ENCODE peak calls at places on chromosomes 5 and 9, in seven cellular contexts. V, L, K, U, R, E and A are unnamed samples.
A peak's percentile ranks its signal among the peaks of the same experiment; 100 is the strongest.

GRCh38 chr5:107805819-107806218 is 135.1 kb upstream of the EFNA5 start:
- DNase-seq in V (no peak), L (no peak), K (no peak), U (no peak), R (no peak), E (no peak), A (no peak)

GRCh38 chr9:90773593-90773992 is 28.0 kb upstream of the SYK start:
- DNase-seq in V (peak; percentile 66), L (no peak), K (peak; percentile 2), U (no peak), R (no peak), E (no peak), A (no peak)

GRCh38 chr5:128579111-128579510 is 41.1 kb upstream of the FBN2 start:
- DNase-seq in V (no peak), L (no peak), K (peak; percentile 74), U (peak; percentile 40), R (no peak), E (peak; percentile 31), A (peak; percentile 27)

GRCh38 chr5:150662731-150663516 is 1.9 kb downstream of the MYOZ3 start:
- DNase-seq in V (no peak), L (no peak), K (no peak), U (no peak), R (no peak), E (no peak), A (no peak)

GRCh38 chr9:29958469-29958868 is 2385.2 kb upstream of the C9orf72 start:
- DNase-seq in V (no peak), L (no peak), K (no peak), U (no peak), R (no peak), E (no peak), A (peak; percentile 29)

GRCh38 chr9:80492221-80492620 is 920.5 kb downstream of the TLE4 start:
- DNase-seq in V (no peak), L (no peak), K (no peak), U (no peak), R (no peak), E (no peak), A (no peak)

GRCh38 chr5:171681667-171682066 is 104.0 kb upstream of the SMIM23 start:
- DNase-seq in V (no peak), L (no peak), K (no peak), U (no peak), R (no peak), E (no peak), A (no peak)

GRCh38 chr5:77828445-77828844 is 52.3 kb upstream of the TBCA start:
- DNase-seq in V (no peak), L (no peak), K (no peak), U (no peak), R (no peak), E (no peak), A (no peak)

GRCh38 chr5:107476783-107477182 is 194.0 kb downstream of the EFNA5 start:
- DNase-seq in V (peak; percentile 71), L (peak; percentile 80), K (peak; percentile 77), U (no peak), R (no peak), E (no peak), A (peak; percentile 75)

GRCh38 chr5:124289122-124289521 is 457.3 kb downstream of the ZNF608 start:
- DNase-seq in V (no peak), L (no peak), K (peak; percentile 44), U (no peak), R (no peak), E (no peak), A (no peak)

GRCh38 chr9:80440724-80441123 is 869.0 kb downstream of the TLE4 start:
- DNase-seq in V (no peak), L (no peak), K (no peak), U (no peak), R (no peak), E (no peak), A (no peak)

GRCh38 chr5:142906863-142907671 is 136.9 kb downstream of the ARHGAP26 start:
- DNase-seq in V (no peak), L (no peak), K (peak; percentile 34), U (no peak), R (no peak), E (peak; percentile 66), A (peak; percentile 58)

GRCh38 chr5:149271717-149272558 is at the start of gene AFAP1L1:
- DNase-seq in V (no peak), L (no peak), K (peak; percentile 61), U (peak; percentile 60), R (peak; percentile 23), E (peak; percentile 49), A (peak; percentile 72)

GRCh38 chr5:1317921-1318565 is 23.2 kb upstream of the TERT start:
- DNase-seq in V (no peak), L (no peak), K (no peak), U (no peak), R (no peak), E (no peak), A (no peak)

GRCh38 chr5:170745481-170746061 is 38.0 kb upstream of the GABRP start:
- DNase-seq in V (no peak), L (no peak), K (peak; percentile 4), U (no peak), R (no peak), E (peak; percentile 25), A (peak; percentile 43)

GRCh38 chr9:10232352-10232930 is 380.4 kb downstream of the PTPRD start:
- DNase-seq in V (no peak), L (no peak), K (peak; percentile 17), U (no peak), R (no peak), E (no peak), A (peak; percentile 29)

GRCh38 chr9:99726758-99727157 is 94.9 kb upstream of the NR4A3 start:
- DNase-seq in V (no peak), L (no peak), K (no peak), U (no peak), R (no peak), E (peak; percentile 7), A (no peak)

GRCh38 chr5:132684922-132685720 is 11.3 kb downstream of the IL4 start:
- DNase-seq in V (no peak), L (no peak), K (no peak), U (no peak), R (no peak), E (no peak), A (no peak)

GRCh38 chr9:16062542-16063240 is 509.8 kb downstream of the CCDC171 start:
- DNase-seq in V (no peak), L (no peak), K (peak; percentile 42), U (peak; percentile 82), R (peak; percentile 6), E (peak; percentile 49), A (peak; percentile 23)

GRCh38 chr9:112046181-112046580 is 128.9 kb downstream of the SUSD1 start:
- DNase-seq in V (no peak), L (no peak), K (no peak), U (no peak), R (no peak), E (peak; percentile 76), A (peak; percentile 69)

GRCh38 chr9:98445576-98445975 is 190.1 kb upstream of the TBC1D2 start:
- DNase-seq in V (no peak), L (no peak), K (no peak), U (no peak), R (no peak), E (no peak), A (no peak)

GRCh38 chr5:143217804-143218160 is 185.7 kb downstream of the NR3C1 start:
- DNase-seq in V (no peak), L (peak; percentile 68), K (no peak), U (no peak), R (no peak), E (no peak), A (no peak)

GRCh38 chr9:87212563-87213154 is 265.4 kb upstream of the GAS1 start:
- DNase-seq in V (no peak), L (no peak), K (no peak), U (no peak), R (peak; percentile 4), E (no peak), A (peak; percentile 24)

GRCh38 chr9:136968333-136969127 is 8.8 kb upstream of the PTGDS start:
- DNase-seq in V (no peak), L (no peak), K (no peak), U (no peak), R (no peak), E (no peak), A (no peak)

GRCh38 chr9:136970361-136970760 is 6.9 kb upstream of the PTGDS start:
- DNase-seq in V (no peak), L (no peak), K (no peak), U (no peak), R (no peak), E (no peak), A (no peak)

GRCh38 chr9:136971746-136972145 is 5.6 kb upstream of the PTGDS start:
- DNase-seq in V (no peak), L (no peak), K (no peak), U (no peak), R (no peak), E (no peak), A (no peak)

GRCh38 chr9:136969150-136969549 is 8.2 kb upstream of the PTGDS start:
- DNase-seq in V (no peak), L (no peak), K (no peak), U (no peak), R (no peak), E (no peak), A (no peak)

GRCh38 chr9:136969774-136970173 is 7.5 kb upstream of the PTGDS start:
- DNase-seq in V (no peak), L (no peak), K (no peak), U (no peak), R (no peak), E (no peak), A (no peak)
- H3K4me3 ChIP-seq in V (no peak overlapping the region), L (no peak overlapping the region), K (no peak overlapping the region), U (no peak overlapping the region), R (no peak overlapping the region), E (no peak overlapping the region), A (no peak overlapping the region)

GRCh38 chr5:56344594-56344993 is 111.5 kb upstream of the ANKRD55 start:
- DNase-seq in V (no peak), L (no peak), K (no peak), U (no peak), R (no peak), E (no peak), A (no peak)
- H3K4me3 ChIP-seq in V (no peak overlapping the region), L (no peak overlapping the region), K (no peak overlapping the region), U (no peak overlapping the region), R (no peak overlapping the region), E (no peak overlapping the region), A (no peak overlapping the region)

DNA sequence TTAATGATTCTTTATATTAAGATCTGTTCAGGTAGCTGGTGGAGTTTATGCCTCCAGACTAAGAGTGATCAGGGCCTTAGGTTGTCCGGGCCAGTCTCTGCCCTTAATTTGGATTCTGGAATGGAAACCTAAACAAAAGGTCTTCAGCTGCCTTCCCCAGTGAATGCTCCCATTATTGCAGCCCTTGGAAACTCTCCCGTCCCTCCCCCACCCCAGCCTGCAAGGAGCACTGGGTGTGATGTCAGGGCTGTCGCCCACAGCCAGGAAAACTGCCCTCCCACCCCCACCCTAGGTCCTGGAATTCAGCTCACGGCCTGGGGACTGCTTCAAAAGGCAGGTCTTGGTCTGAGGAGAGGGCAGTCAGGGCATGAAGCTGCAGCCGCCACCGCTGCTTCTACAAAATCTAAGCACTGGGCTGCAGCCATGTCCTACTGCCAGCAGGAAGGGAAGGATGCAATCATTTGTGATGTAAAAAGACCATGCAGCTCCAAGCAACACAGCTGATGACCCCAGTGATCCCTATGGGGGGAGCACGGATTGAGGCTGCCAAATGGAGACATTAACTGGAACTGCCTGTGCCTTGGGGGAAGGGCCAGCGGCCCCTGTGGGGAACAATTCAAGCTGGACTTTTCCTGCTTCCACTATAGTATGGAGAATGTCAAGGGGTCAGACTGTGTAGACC is 11.4 kb downstream of the GRHPR start:
- DNase-seq in V (no peak), L (no peak), K (no peak), U (no peak), R (no peak), E (no peak), A (no peak)
- H3K4me3 ChIP-seq in V (no peak overlapping the region), L (no peak overlapping the region), K (no peak overlapping the region), U (no peak overlapping the region), R (no peak overlapping the region), E (no peak overlapping the region), A (no peak overlapping the region)

GRCh38 chr5:117455236-117456233 is 880.9 kb upstream of the SEMA6A start:
- DNase-seq in V (peak; percentile 7), L (no peak), K (no peak), U (no peak), R (peak; percentile 23), E (no peak), A (no peak)
- H3K4me3 ChIP-seq in V (peak overlapping the region; percentile 53), L (peak overlapping the region; percentile 1), K (no peak overlapping the region), U (no peak overlapping the region), R (peak overlapping the region; percentile 49), E (no peak overlapping the region), A (no peak overlapping the region)